ENCODE peak calls at places on chromosomes 7 and 10, in seven cellular contexts. K is adrenal gland, H is NB4, U is body of pancreas, R is heart left ventricle, G is ovary, Q is suprapubic skin. I is an unnamed sample.

GRCh38 chr10:93762979-93763391 is 5.2 kb downstream of the LGI1 start:
- DNase-seq in G (no peak), Q (no peak), R (no peak), U (no peak), H (no peak), K (no peak), I (no peak)

GRCh38 chr10:128046934-128047251 is 79.3 kb downstream of the MKI67 start:
- DNase-seq in H (no peak), Q (no peak), G (peak; percentile 19), U (no peak), R (no peak), K (no peak), I (no peak)

GRCh38 chr10:75788394-75789205 is 357.2 kb downstream of the LRMDA start:
- DNase-seq in K (peak; percentile 60), Q (no peak), U (no peak), G (no peak), R (no peak), H (peak; percentile 16), I (no peak)

GRCh38 chr10:114278140-114278883 is 39.3 kb downstream of the VWA2 start:
- DNase-seq in K (no peak), G (no peak), H (no peak), U (no peak), Q (peak; percentile 76), R (no peak), I (no peak)

GRCh38 chr10:52420656-52421055 is 106.6 kb downstream of the DKK1 start:
- DNase-seq in G (no peak), R (no peak), H (no peak), U (no peak), Q (no peak), K (peak; percentile 19), I (no peak)

GRCh38 chr7:106166651-106167342 is 54.7 kb upstream of the SYPL1 start:
- DNase-seq in U (peak; percentile 48), R (peak; percentile 58), G (peak; percentile 41), K (peak; percentile 71), Q (no peak), H (peak; percentile 79), I (peak; percentile 38)

GRCh38 chr10:22704348-22705341 is 9.7 kb downstream of the PIP4K2A start:
- DNase-seq in G (no peak), K (no peak), R (no peak), Q (no peak), U (no peak), H (no peak), I (no peak)

GRCh38 chr7:80359029-80359428 is 152.8 kb downstream of the GNAT3 start:
- DNase-seq in Q (no peak), K (no peak), R (no peak), H (no peak), U (no peak), G (no peak), I (no peak)

GRCh38 chr10:30637881-30638467 is 8.4 kb upstream of the LYZL2 start:
- DNase-seq in R (no peak), H (peak; percentile 61), Q (no peak), U (no peak), G (no peak), K (peak; percentile 63), I (no peak)

GRCh38 chr7:120259382-120259781 is 13.6 kb upstream of the KCND2 start:
- DNase-seq in H (no peak), U (no peak), K (no peak), G (no peak), R (no peak), Q (no peak), I (no peak)

GRCh38 chr10:79429751-79430150 is 15.7 kb downstream of the ZCCHC24 start:
- DNase-seq in U (no peak), K (no peak), R (no peak), Q (no peak), G (peak; percentile 2), H (no peak), I (no peak)

GRCh38 chr7:141695803-141696289 is 6.1 kb downstream of the DENND11 start:
- DNase-seq in K (no peak), Q (no peak), H (no peak), U (peak; percentile 60), R (no peak), G (no peak), I (peak; percentile 37)

GRCh38 chr7:81036871-81037270 is 118.0 kb upstream of the SEMA3C start:
- DNase-seq in G (no peak), U (no peak), R (no peak), Q (no peak), K (no peak), H (no peak), I (no peak)

GRCh38 chr7:126958367-126958766 is 294.4 kb downstream of the GRM8 start:
- DNase-seq in Q (no peak), K (no peak), G (no peak), H (no peak), U (no peak), R (no peak), I (no peak)

GRCh38 chr10:7471720-7472367 is 61.0 kb upstream of the SFMBT2 start:
- DNase-seq in U (no peak), K (peak; percentile 39), R (no peak), G (no peak), H (peak; percentile 71), Q (no peak), I (peak; percentile 67)
- TF ChIP-seq POLR2A in U (no peak), K (no peak), R (no peak), G (no peak), H (no peak), Q (no peak), I (no peak)

GRCh38 chr10:27256790-27257189 is 16.2 kb upstream of the ACBD5 start:
- DNase-seq in G (no peak), U (no peak), K (no peak), Q (no peak), H (no peak), R (no peak), I (no peak)
- TF ChIP-seq CTCF in G (no peak), U (no peak), K (no peak), Q (no peak), H (no peak), R (no peak), I (no peak)

GRCh38 chr10:48683424-48683823 is 1.2 kb upstream of the WDFY4 start:
- DNase-seq in U (no peak), G (no peak), R (no peak), Q (no peak), K (no peak), H (no peak), I (no peak)

GRCh38 chr10:48684463-48684791 is 246 bp upstream of the WDFY4 start:
- DNase-seq in Q (no peak), K (no peak), U (no peak), G (no peak), H (no peak), R (no peak), I (no peak)

GRCh38 chr10:48685731-48686130 is 1.1 kb downstream of the WDFY4 start:
- DNase-seq in U (no peak), Q (no peak), H (peak; percentile 38), K (no peak), R (no peak), G (no peak), I (no peak)

GRCh38 chr10:48683893-48684292 is 780 bp upstream of the WDFY4 start:
- DNase-seq in Q (no peak), U (no peak), G (no peak), R (no peak), H (peak; percentile 28), K (no peak), I (no peak)

GRCh38 chr10:48684792-48685651 is at the start of gene WDFY4:
- DNase-seq in H (peak; percentile 97), G (no peak), K (peak; percentile 36), U (no peak), Q (no peak), R (no peak), I (peak; percentile 40)
- TF ChIP-seq POLR2A in H (peak; percentile 73), G (no peak), K (no peak), U (no peak), Q (no peak), R (no peak), I (peak; percentile 9)

DNA sequence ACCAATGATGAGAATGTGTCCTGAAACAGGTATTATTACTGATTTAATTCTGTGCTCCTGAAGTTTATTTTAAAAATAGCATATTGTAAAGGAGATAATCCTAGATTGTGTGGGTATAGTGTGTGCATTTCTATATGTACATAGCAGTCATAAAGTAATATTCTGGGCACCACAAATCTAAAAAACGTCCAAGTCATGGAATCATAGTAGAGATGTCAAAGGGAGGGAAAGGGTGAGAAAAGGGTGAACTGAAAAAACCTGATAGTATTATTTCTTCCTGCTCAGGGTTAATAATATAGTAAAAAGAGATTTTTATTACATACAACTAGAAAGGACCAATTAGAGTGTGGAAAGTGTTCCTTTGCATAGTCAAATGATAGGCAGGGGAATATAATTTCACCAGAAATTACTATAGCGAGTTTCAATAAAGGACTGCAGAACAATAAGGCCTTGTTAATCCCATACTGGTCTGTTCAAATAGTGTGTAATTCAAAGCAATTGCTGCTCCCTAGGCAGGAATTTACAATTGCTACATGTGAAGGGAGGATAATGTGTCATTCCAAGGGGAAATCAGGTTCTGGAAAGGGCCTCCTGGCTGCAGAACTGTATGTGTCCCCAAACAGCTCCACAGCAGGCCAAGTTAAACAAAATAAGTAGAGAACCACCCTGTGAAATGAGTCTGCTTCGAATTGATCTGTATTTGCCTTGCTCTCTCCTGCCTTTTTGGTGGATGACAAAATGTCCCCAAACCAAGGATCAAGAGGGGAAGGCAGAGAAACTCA is 42.5 kb upstream of the KMT2E start:
- DNase-seq in Q (no peak), R (no peak), G (no peak), U (no peak), K (no peak), H (no peak), I (peak; percentile 66)
- TF ChIP-seq CTCF in Q (no peak), R (no peak), G (no peak), U (no peak), K (no peak), H (no peak), I (peak; percentile 31)

DNA sequence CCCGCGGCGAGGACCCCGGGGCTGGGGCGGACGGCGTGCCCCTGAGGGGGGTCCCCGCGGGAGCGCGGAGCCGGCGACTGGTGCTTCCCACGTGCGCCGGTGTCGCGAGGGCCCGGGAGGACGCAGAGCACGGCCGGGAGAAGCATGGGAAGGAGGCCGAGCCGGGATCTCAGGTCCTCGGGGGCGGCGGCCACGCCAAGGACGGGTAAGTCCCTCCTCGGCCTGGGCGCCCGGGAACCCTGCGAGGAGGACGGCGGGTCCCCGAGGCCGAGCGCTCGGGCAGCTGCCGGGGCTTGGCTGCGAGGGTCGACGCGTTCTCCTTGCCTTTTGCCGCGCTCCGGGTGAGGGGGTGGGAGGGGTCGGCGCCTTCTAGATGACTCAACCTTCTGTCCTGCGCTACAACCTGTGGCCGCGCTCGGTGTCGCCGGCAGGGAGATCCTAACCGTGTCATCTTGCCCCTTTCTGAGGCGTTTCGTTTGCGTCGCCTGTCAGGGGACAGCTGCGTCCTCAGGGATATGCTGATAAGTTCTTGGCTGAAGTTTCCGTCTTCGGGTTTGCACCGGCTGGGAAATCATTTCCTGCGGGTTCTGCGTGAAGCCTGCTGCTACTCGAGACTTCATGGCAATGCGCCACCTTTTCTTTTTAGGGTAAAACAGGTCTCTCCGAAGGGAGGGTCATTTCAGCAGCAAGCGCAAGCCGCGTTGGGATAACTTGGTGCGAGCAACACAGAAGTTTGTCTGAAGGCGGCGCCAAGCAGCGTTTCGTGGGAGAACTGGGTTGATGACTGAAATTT is 529 bp downstream of the TASOR2 start:
- DNase-seq in G (peak; percentile 65), H (peak; percentile 75), K (peak; percentile 78), Q (peak; percentile 87), U (peak; percentile 62), R (peak; percentile 73), I (peak; percentile 75)
- TF ChIP-seq POLR2A in G (no peak), H (no peak), K (peak; percentile 23), Q (no peak), U (peak; percentile 27), R (no peak), I (no peak)